ENCODE peak calls at places on chromosomes 5 and 9, in six cellular contexts. M is astrocyte of the spinal cord, L is glutamatergic neuron, Z is dorsolateral prefrontal cortex, H is HCT116, J is BE2C. Y is an unnamed sample.

GRCh38 chr9:111187376-111187775 is 142.6 kb downstream of the OR2K2 start:
- DNase-seq in M (peak), L (no peak), Z (no peak), H (no peak), J (no peak), Y (peak)

GRCh38 chr5:178279026-178279722 is 46.6 kb upstream of the PHYKPL start:
- DNase-seq in M (no peak), L (no peak), Z (no peak), H (no peak), J (no peak), Y (no peak)

GRCh38 chr9:14723301-14723700 is 768 bp upstream of the CER1 start:
- DNase-seq in M (no peak), L (no peak), Z (no peak), H (no peak), J (no peak), Y (no peak)

GRCh38 chr9:96015876-96016686 is 140.6 kb downstream of the ERCC6L2 start:
- DNase-seq in M (peak), L (no peak), Z (no peak), H (no peak), J (no peak), Y (no peak)

GRCh38 chr5:15844253-15844652 is 335.3 kb downstream of the MARCHF11 start:
- DNase-seq in M (no peak), L (no peak), Z (no peak), H (no peak), J (no peak), Y (no peak)

GRCh38 chr5:132799392-132799791 is 13.7 kb upstream of the SOWAHA start:
- DNase-seq in M (no peak), L (no peak), Z (no peak), H (no peak), J (no peak), Y (no peak)

GRCh38 chr9:7055201-7055903 is 297.6 kb downstream of the KDM4C start:
- DNase-seq in M (no peak), L (no peak), Z (no peak), H (no peak), J (no peak), Y (no peak)

GRCh38 chr9:100580255-100580654 is 2.4 kb downstream of the CAVIN4 start:
- DNase-seq in M (no peak), L (no peak), Z (no peak), H (no peak), J (no peak), Y (no peak)

GRCh38 chr9:95726756-95727155 is 148.7 kb upstream of the ERCC6L2 start:
- DNase-seq in M (peak), L (no peak), Z (no peak), H (peak), J (no peak), Y (peak)

GRCh38 chr5:139636207-139636792 is 11.8 kb upstream of the CXXC5 start:
- DNase-seq in M (peak), L (no peak), Z (no peak), H (no peak), J (no peak), Y (no peak)

GRCh38 chr5:119268387-119269060 is 87.3 kb upstream of the TNFAIP8 start:
- DNase-seq in M (peak), L (peak), Z (peak), H (peak), J (peak), Y (peak)

GRCh38 chr5:7434937-7435336 is 39.0 kb downstream of the ADCY2 start:
- DNase-seq in M (no peak), L (no peak), Z (no peak), H (no peak), J (no peak), Y (no peak)

GRCh38 chr5:40667171-40667663 is 12.5 kb upstream of the PTGER4 start:
- DNase-seq in M (no peak), L (no peak), Z (no peak), H (no peak), J (no peak), Y (no peak)
- TF ChIP-seq CTCF in M (no peak), L (no peak), Z (no peak), H (no peak), J (no peak), Y (no peak)

GRCh38 chr5:61603211-61603908 is 271.3 kb downstream of the ZSWIM6 start:
- DNase-seq in M (no peak), L (no peak), Z (peak), H (no peak), J (peak), Y (no peak)
- TF ChIP-seq CTCF in M (peak), L (no peak), Z (peak), H (no peak), J (peak), Y (no peak)

GRCh38 chr5:128844354-128844923 is 120.8 kb upstream of the SLC27A6 start:
- DNase-seq in M (peak), L (no peak), Z (no peak), H (no peak), J (no peak), Y (peak)
- TF ChIP-seq CTCF in M (peak), L (peak), Z (peak), H (peak), J (no peak), Y (peak)

DNA sequence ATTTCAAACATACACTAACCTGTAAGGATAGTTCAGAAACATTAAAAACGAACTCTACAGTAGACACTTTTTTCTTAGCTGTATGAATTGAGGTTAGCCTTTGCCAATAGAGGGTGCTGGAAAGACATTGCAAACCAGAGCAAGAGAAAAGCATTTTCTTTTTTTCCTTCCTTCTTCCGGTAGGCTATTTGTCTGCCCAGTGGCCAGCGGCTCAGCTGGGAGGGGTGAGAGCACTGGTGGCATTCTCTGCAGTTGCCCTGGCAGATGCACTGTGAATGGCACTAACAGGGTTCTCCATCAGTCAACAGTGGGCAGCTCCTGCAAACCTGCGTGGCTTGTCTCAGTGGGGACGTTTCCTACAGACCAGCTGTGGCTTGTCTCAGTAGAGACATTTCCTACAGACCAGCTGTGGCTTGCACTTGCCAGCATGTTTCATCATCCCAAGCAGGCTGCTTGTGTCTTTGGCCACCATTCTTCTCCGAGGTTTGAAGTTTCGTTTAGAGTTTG is 984.5 kb upstream of the CDH18 start:
- DNase-seq in M (peak), L (peak), Z (peak), H (no peak), J (peak), Y (no peak)
- TF ChIP-seq CTCF in M (peak), L (no peak), Z (no peak), H (no peak), J (peak), Y (no peak)

DNA sequence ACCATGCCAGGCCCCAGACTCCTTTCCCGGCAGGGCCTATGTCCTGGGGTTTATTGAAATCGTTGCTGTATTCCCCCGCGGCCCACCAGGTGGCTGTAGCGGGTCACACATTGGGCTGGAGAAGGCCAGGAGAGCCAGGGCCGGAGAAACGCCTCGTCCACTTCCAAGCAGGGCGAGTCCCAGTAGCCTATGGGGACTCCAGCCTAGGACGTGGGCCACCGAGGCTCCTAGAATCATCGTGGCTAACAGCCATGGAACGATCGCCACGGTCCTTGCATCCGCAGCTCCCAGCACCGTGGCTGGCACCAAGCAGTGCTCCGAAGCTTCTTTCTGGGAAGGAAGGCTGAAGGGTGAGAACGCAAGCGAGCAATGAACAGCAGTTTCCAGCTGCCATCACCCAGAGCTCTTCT is 87.7 kb downstream of the ENTREP1 start:
- DNase-seq in M (peak), L (peak), Z (peak), H (peak), J (peak), Y (peak)
- TF ChIP-seq CTCF in M (peak), L (peak), Z (peak), H (peak), J (peak), Y (peak)

GRCh38 chr9:127828262-127829031 is 25.8 kb downstream of the FPGS start:
- DNase-seq in M (peak), L (peak), Z (peak), H (peak), J (peak), Y (peak)

GRCh38 chr9:127822108-127822507 is 19.4 kb downstream of the FPGS start:
- DNase-seq in M (no peak), L (no peak), Z (no peak), H (no peak), J (no peak), Y (no peak)

GRCh38 chr9:127829205-127829935 is 25.1 kb downstream of the ENG start:
- DNase-seq in M (no peak), L (no peak), Z (no peak), H (no peak), J (no peak), Y (no peak)

GRCh38 chr9:127826253-127826913 is 23.7 kb downstream of the FPGS start:
- DNase-seq in M (no peak), L (no peak), Z (no peak), H (no peak), J (no peak), Y (no peak)

GRCh38 chr9:127825319-127826051 is 22.8 kb downstream of the FPGS start:
- DNase-seq in M (no peak), L (peak), Z (no peak), H (no peak), J (peak), Y (no peak)
- TF ChIP-seq CTCF in M (peak), L (peak), Z (peak), H (peak), J (peak), Y (peak)

GRCh38 chr9:78130004-78130403 is 98.4 kb upstream of the GNAQ start:
- DNase-seq in M (peak), L (no peak), Z (peak), H (peak), J (peak), Y (no peak)
- TF ChIP-seq CTCF in M (peak), L (no peak), Z (peak), H (peak), J (peak), Y (no peak)